ENCODE peak calls at places on chromosome 14, in seven cellular contexts. U is activated CD4-positive, alpha-beta T cell treated with anti-CD3 and anti-CD28 coated beads, Interleukin-2, amount 50 U/mL, for 1 hour; T is MG63; H is astrocyte; K is GM13976; N is CD4-positive, alpha-beta memory T cell; A is HEK293T. E is an unnamed sample.

GRCh38 chr14:95185033-95185432 is 27.7 kb upstream of the DICER1 start:
- DNase-seq in U (no peak), T (no peak), H (no peak), K (no peak), N (no peak), A (no peak), E (no peak)

GRCh38 chr14:59221558-59221957 is 33.1 kb downstream of the DAAM1 start:
- DNase-seq in U (no peak), T (no peak), H (peak), K (no peak), N (no peak), A (no peak), E (no peak)

GRCh38 chr14:90235179-90235976 is 21.0 kb upstream of the PSMC1 start:
- DNase-seq in U (peak), T (peak), H (peak), K (peak), N (no peak), A (peak), E (peak)

GRCh38 chr14:79044894-79045624 is 874.9 kb downstream of the NRXN3 start:
- DNase-seq in U (no peak), T (peak), H (peak), K (no peak), N (no peak), A (no peak), E (peak)

GRCh38 chr14:34951286-34951685 is 31.5 kb upstream of the SRP54 start:
- DNase-seq in U (no peak), T (no peak), H (peak), K (no peak), N (no peak), A (no peak), E (no peak)

GRCh38 chr14:30243805-30244204 is 315.2 kb upstream of the G2E3 start:
- DNase-seq in U (no peak), T (peak), H (peak), K (no peak), N (no peak), A (no peak), E (no peak)

GRCh38 chr14:50410921-50411320 is 14.2 kb upstream of the CDKL1 start:
- DNase-seq in U (no peak), T (no peak), H (peak), K (no peak), N (no peak), A (no peak), E (no peak)

GRCh38 chr14:34785223-34786006 is 71.0 kb upstream of the CFL2 start:
- DNase-seq in U (no peak), T (no peak), H (no peak), K (peak), N (no peak), A (no peak), E (no peak)

GRCh38 chr14:70660967-70661871 is 19.5 kb downstream of the TTC9 start:
- DNase-seq in U (peak), T (no peak), H (no peak), K (no peak), N (peak), A (no peak), E (no peak)

GRCh38 chr14:67395876-67396189 is 16.1 kb downstream of the PLEK2 start:
- DNase-seq in U (no peak), T (no peak), H (no peak), K (no peak), N (no peak), A (no peak), E (no peak)

GRCh38 chr14:67944605-67945004 is 125.0 kb downstream of the RAD51B start:
- DNase-seq in U (no peak), T (no peak), H (no peak), K (no peak), N (no peak), A (no peak), E (no peak)

GRCh38 chr14:66638688-66639087 is 130.7 kb downstream of the GPHN start:
- DNase-seq in U (no peak), T (no peak), H (peak), K (no peak), N (no peak), A (no peak), E (no peak)

GRCh38 chr14:71659165-71659564 is 273.1 kb upstream of the RGS6 start:
- DNase-seq in U (no peak), T (no peak), H (peak), K (no peak), N (no peak), A (no peak), E (no peak)